ENCODE peak calls at places on chromosome 7, in eight cellular contexts. S is HCT116, X is gastrocnemius medialis, E is tibial nerve, B is stomach, V is GM12891, M is spleen, C is heart left ventricle. N is an unnamed sample.

GRCh38 chr7:51079494-51079893 is 237.1 kb downstream of the COBL start:
- DNase-seq in S (no peak), X (no peak), E (no peak), B (no peak), V (no peak), M (no peak), C (no peak), N (no peak)

GRCh38 chr7:36083626-36084380 is 69.3 kb upstream of the EEPD1 start:
- DNase-seq in S (no peak), X (no peak), E (no peak), B (no peak), V (no peak), M (no peak), C (no peak), N (no peak)

GRCh38 chr7:148661471-148661870 is 37.2 kb upstream of the CUL1 start:
- DNase-seq in S (no peak), X (no peak), E (no peak), B (no peak), V (no peak), M (no peak), C (no peak), N (no peak)

GRCh38 chr7:38463277-38464224 is 167.6 kb downstream of the AMPH start:
- DNase-seq in S (no peak), X (peak), E (peak), B (peak), V (peak), M (peak), C (peak), N (peak)

GRCh38 chr7:16741676-16742075 is 11.9 kb upstream of the TSPAN13 start:
- DNase-seq in S (no peak), X (no peak), E (no peak), B (no peak), V (no peak), M (no peak), C (no peak), N (no peak)

GRCh38 chr7:89085580-89085979 is 290.0 kb upstream of the TEX47 start:
- DNase-seq in S (no peak), X (no peak), E (no peak), B (no peak), V (no peak), M (no peak), C (no peak), N (no peak)

GRCh38 chr7:40008218-40008815 is 58.3 kb downstream of the CDK13 start:
- DNase-seq in S (no peak), X (no peak), E (no peak), B (no peak), V (no peak), M (no peak), C (no peak), N (no peak)

GRCh38 chr7:114317450-114318098 is 97.0 kb upstream of the FOXP2 start:
- DNase-seq in S (no peak), X (no peak), E (no peak), B (no peak), V (no peak), M (no peak), C (no peak), N (no peak)

GRCh38 chr7:94391716-94392390 is 2.8 kb upstream of the COL1A2 start:
- DNase-seq in S (no peak), X (no peak), E (no peak), B (no peak), V (no peak), M (no peak), C (peak), N (no peak)

GRCh38 chr7:25194036-25194435 is 34.2 kb downstream of the NPVF start:
- DNase-seq in S (no peak), X (no peak), E (no peak), B (no peak), V (no peak), M (no peak), C (no peak), N (no peak)

GRCh38 chr7:154906736-154907355 is 96.1 kb downstream of the PAXIP1 start:
- DNase-seq in S (no peak), X (no peak), E (no peak), B (no peak), V (no peak), M (peak), C (no peak), N (no peak)

GRCh38 chr7:6252748-6253147 is 19.7 kb downstream of the CYTH3 start:
- DNase-seq in S (no peak), X (no peak), E (no peak), B (no peak), V (no peak), M (no peak), C (no peak), N (no peak)

GRCh38 chr7:4416436-4417092 is 265.5 kb upstream of the FOXK1 start:
- DNase-seq in S (no peak), X (no peak), E (no peak), B (peak), V (no peak), M (no peak), C (peak), N (peak)

GRCh38 chr7:66283003-66283920 is 78.1 kb downstream of the TPST1 start:
- DNase-seq in S (peak), X (no peak), E (no peak), B (no peak), V (no peak), M (no peak), C (no peak), N (no peak)

GRCh38 chr7:93055543-93056107 is 62.2 kb downstream of the SAMD9 start:
- DNase-seq in S (no peak), X (no peak), E (no peak), B (no peak), V (peak), M (no peak), C (no peak), N (no peak)

GRCh38 chr7:137245890-137246289 is 97.6 kb downstream of the PTN start:
- DNase-seq in S (no peak), X (no peak), E (no peak), B (no peak), V (no peak), M (no peak), C (no peak), N (no peak)

GRCh38 chr7:9600974-9601373 is 1167.6 kb downstream of the NXPH1 start:
- DNase-seq in S (no peak), X (no peak), E (no peak), B (no peak), V (no peak), M (no peak), C (no peak), N (no peak)

GRCh38 chr7:27661776-27662489 is 750 bp downstream of the HIBADH start:
- DNase-seq in S (no peak), X (peak), E (no peak), B (no peak), V (peak), M (peak), C (peak), N (peak)

GRCh38 chr7:155785536-155785935 is 26.7 kb downstream of the SHH start:
- DNase-seq in S (no peak), X (no peak), E (no peak), B (no peak), V (no peak), M (no peak), C (no peak), N (no peak)

GRCh38 chr7:46713868-46714596 is 793.0 kb upstream of the IGFBP3 start:
- DNase-seq in S (no peak), X (no peak), E (no peak), B (peak), V (no peak), M (no peak), C (peak), N (peak)

GRCh38 chr7:134792968-134793367 is 13.5 kb downstream of the CALD1 start:
- DNase-seq in S (no peak), X (no peak), E (no peak), B (no peak), V (no peak), M (no peak), C (peak), N (peak)

GRCh38 chr7:51352174-51353145 is 35.9 kb upstream of the COBL start:
- DNase-seq in S (no peak), X (no peak), E (no peak), B (no peak), V (no peak), M (no peak), C (no peak), N (no peak)

GRCh38 chr7:114981323-114981722 is 59.4 kb downstream of the MDFIC start:
- DNase-seq in S (no peak), X (no peak), E (no peak), B (no peak), V (no peak), M (no peak), C (no peak), N (no peak)

GRCh38 chr7:50339990-50340500 is 35.5 kb downstream of the IKZF1 start:
- DNase-seq in S (no peak), X (no peak), E (no peak), B (no peak), V (no peak), M (peak), C (no peak), N (peak)

GRCh38 chr7:36034020-36034419 is 119.0 kb upstream of the EEPD1 start:
- DNase-seq in S (no peak), X (no peak), E (no peak), B (no peak), V (no peak), M (no peak), C (no peak), N (no peak)

GRCh38 chr7:155792315-155792960 is 19.8 kb downstream of the SHH start:
- DNase-seq in S (no peak), X (no peak), E (no peak), B (no peak), V (no peak), M (peak), C (no peak), N (no peak)

GRCh38 chr7:90413185-90413528 is 9.9 kb downstream of the CLDN12 start:
- DNase-seq in S (no peak), X (no peak), E (no peak), B (no peak), V (no peak), M (no peak), C (no peak), N (no peak)

GRCh38 chr7:130009848-130010688 is 41.1 kb downstream of the ZC3HC1 start:
- DNase-seq in S (peak), X (no peak), E (no peak), B (peak), V (no peak), M (peak), C (no peak), N (peak)

GRCh38 chr7:114021135-114021534 is 102.3 kb upstream of the PPP1R3A start:
- DNase-seq in S (no peak), X (no peak), E (no peak), B (no peak), V (no peak), M (no peak), C (no peak), N (no peak)

GRCh38 chr7:7188091-7188490 is 5.7 kb downstream of the C1GALT1 start:
- DNase-seq in S (no peak), X (no peak), E (no peak), B (no peak), V (no peak), M (no peak), C (no peak), N (no peak)

GRCh38 chr7:3721422-3721821 is 420.4 kb downstream of the SDK1 start:
- DNase-seq in S (no peak), X (no peak), E (no peak), B (no peak), V (no peak), M (no peak), C (no peak), N (no peak)

GRCh38 chr7:148747274-148747673 is 48.6 kb downstream of the CUL1 start:
- DNase-seq in S (no peak), X (no peak), E (no peak), B (no peak), V (no peak), M (no peak), C (no peak), N (no peak)

GRCh38 chr7:6306471-6306870 is 34.0 kb upstream of the CYTH3 start:
- DNase-seq in S (peak), X (no peak), E (no peak), B (no peak), V (no peak), M (no peak), C (no peak), N (no peak)

DNA sequence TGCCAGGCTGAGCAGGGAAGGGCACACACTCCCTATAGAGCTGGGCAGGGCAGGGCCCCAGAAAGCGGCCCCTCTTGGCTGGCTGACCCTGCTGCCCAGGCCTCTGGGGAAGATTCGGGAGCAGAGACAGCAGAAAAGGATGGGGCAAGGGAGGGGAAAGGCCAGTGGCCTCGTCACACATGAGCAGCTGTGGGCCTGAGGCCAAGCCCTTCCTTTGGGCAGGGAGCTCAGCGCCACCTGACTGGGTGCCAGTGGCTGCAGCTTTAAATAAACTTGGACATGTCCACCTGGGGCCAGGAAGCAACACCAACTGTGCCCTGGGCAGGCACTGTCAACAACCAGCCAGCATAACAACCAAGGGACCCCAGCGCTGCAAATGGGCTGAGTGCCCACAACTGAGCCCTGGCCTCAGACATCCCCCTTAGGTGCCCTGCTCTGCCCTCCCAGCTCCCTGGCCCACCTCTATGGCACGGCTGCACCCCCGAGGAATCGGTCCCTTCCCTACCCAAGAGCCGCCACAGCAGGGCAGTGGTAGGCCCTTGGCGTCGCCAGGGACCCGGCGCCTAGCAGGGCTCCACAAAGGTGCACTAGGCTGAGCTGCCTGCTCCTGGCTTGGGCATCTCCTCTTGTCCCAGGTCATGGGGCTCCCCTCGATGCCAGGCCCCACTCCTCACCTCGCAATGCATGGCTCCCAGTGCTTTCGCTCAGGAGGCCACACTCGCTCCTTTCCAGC is 2.6 kb downstream of the CAMK2B start:
- DNase-seq in S (no peak), X (peak), E (no peak), B (no peak), V (no peak), M (no peak), C (peak), N (no peak)
- TF ChIP-seq POLR2A in S (no peak), X (peak), E (no peak), B (no peak), V (no peak), M (no peak), C (peak), N (no peak)

GRCh38 chr7:107027208-107027607 is 17.3 kb upstream of the PRKAR2B start:
- DNase-seq in S (no peak), X (no peak), E (no peak), B (no peak), V (no peak), M (no peak), C (no peak), N (no peak)

GRCh38 chr7:107029764-107030286 is 14.7 kb upstream of the PRKAR2B start:
- DNase-seq in S (no peak), X (no peak), E (no peak), B (no peak), V (no peak), M (no peak), C (no peak), N (no peak)

GRCh38 chr7:107025449-107026103 is 18.9 kb upstream of the PRKAR2B start:
- DNase-seq in S (no peak), X (no peak), E (no peak), B (no peak), V (no peak), M (no peak), C (no peak), N (no peak)

GRCh38 chr7:107032050-107032449 is 12.5 kb upstream of the PRKAR2B start:
- DNase-seq in S (no peak), X (no peak), E (no peak), B (no peak), V (no peak), M (no peak), C (no peak), N (no peak)

DNA sequence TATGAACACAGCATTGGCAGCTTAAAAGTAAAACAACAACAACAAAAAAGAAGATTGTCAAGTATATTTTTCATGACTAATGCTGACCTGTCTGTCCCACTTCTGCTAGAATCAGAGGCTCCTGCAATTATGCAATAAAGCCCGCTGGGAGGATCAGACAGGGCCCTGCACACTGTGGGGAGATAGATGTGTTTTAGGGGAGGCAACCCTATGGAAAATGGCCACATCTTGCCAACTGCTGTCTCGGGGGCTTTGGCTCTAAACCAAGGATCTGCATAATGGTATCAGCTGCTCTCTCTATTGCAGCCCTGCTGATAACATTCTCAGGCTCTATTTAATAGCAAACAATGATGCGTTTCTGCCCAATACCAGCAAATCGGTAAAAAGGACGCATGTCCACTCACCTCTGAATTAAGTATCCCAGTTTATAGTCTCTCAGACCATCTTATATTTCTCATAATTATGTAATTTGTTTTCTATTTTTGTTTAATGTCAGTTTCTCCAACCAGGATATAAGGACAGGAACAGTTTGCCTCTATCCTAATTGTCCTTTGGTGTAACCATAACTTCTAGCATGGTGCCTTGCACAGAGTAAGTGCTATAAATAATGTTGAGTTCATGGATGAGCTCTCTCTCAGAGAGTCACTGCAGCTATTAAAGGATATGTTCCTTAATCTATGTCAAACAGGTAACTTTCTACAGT is 15.3 kb upstream of the PRKAR2B start:
- DNase-seq in S (no peak), X (no peak), E (no peak), B (no peak), V (no peak), M (no peak), C (no peak), N (no peak)
- TF ChIP-seq POLR2A in S (no peak), X (no peak), E (no peak), B (no peak), V (no peak), M (no peak), C (no peak), N (no peak)

DNA sequence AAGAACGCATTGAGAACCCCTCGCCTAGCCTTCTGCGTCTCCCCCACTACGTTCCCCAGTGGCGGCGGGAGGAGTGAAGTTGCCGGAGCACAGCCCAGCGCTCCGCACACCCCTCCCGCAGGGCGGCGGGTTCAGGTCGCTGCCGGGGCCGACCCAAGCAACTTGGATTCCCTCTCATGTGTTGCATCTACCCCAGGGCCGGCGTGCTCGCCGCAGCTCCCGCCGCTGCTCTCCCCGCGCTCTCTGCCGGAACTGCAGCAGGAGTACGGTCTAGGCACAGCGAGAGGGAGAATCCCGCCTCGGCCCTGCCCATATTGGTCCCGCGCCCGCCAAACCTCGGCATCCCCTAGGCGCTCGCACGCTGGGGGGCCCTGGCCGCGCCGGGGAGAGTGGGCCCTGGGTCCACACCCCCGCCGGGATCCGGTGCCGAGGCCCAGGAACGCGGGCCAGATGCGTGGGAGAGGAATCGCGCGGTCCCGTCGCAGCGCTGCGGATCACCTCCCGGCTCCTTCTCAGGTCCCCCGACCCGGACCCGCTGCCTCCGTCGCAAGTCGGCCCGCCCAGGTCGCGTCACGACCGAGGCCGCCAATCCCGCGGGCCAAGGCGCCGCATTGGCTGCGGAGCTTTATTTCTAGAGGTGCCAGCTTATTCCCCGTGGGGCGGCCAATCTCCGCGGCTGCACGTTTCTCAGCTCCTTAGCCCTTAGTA is 648 bp upstream of the TMEM243 start:
- DNase-seq in S (peak), X (peak), E (peak), B (peak), V (peak), M (peak), C (peak), N (peak)
- TF ChIP-seq POLR2A in S (peak), X (peak), E (peak), B (peak), V (peak), M (peak), C (peak), N (peak)

GRCh38 chr7:157300406-157300770 is 36.4 kb upstream of the DNAJB6 start:
- DNase-seq in S (no peak), X (no peak), E (no peak), B (no peak), V (no peak), M (no peak), C (no peak), N (no peak)

GRCh38 chr7:157306836-157307533 is 29.8 kb upstream of the DNAJB6 start:
- DNase-seq in S (no peak), X (no peak), E (no peak), B (no peak), V (no peak), M (no peak), C (no peak), N (no peak)

GRCh38 chr7:157299613-157300405 is 37.0 kb upstream of the DNAJB6 start:
- DNase-seq in S (peak), X (no peak), E (no peak), B (no peak), V (no peak), M (peak), C (no peak), N (no peak)

GRCh38 chr7:157299317-157299612 is 37.5 kb upstream of the DNAJB6 start:
- DNase-seq in S (no peak), X (no peak), E (no peak), B (no peak), V (no peak), M (no peak), C (no peak), N (no peak)

DNA sequence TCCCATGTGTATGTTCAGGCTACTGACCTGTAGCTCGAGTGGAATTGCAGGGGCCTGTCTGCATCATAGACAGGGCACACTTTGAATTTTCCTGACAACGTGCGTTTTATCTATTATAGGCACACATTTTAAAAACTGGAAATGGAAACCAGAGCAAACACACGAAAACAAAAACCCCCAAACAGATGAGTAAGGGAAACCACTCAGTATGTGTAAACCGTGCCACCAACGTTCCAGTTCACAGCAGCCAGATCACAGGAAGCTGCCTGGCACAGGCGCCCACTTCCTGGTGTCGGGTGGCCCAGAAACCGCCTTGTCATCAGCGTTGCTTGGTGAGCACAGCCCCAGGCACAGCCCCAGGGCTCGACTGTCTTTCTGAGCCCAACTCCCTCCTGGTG is 34.5 kb upstream of the DNAJB6 start:
- DNase-seq in S (no peak), X (peak), E (no peak), B (peak), V (peak), M (peak), C (peak), N (peak)
- TF ChIP-seq POLR2A in S (no peak), X (no peak), E (no peak), B (no peak), V (peak), M (no peak), C (no peak), N (peak)

GRCh38 chr7:82146491-82146890 is 297.1 kb downstream of the CACNA2D1 start:
- DNase-seq in S (no peak), X (no peak), E (no peak), B (no peak), V (no peak), M (no peak), C (no peak), N (no peak)
- TF ChIP-seq POLR2A in S (no peak), X (no peak), E (no peak), B (no peak), V (no peak), M (no peak), C (no peak), N (no peak)

GRCh38 chr7:116501425-116502167 is 2.1 kb downstream of the CAV2 start:
- DNase-seq in S (no peak), X (no peak), E (no peak), B (peak), V (no peak), M (no peak), C (peak), N (no peak)
- TF ChIP-seq POLR2A in S (no peak), X (no peak), E (no peak), B (no peak), V (no peak), M (no peak), C (no peak), N (no peak)